ENCODE peak calls at places on chromosomes 5 and 9, in four cellular contexts. One of them, this sample, is unnamed.
A peak's percentile ranks its signal among the peaks of the same experiment; 100 is the strongest.

GRCh38 chr5:139306628-139307379 is 13.3 kb downstream of the MATR3 start:
- DNase-seq in BJ: no peak
- DNase-seq in AG04450: no peak
- DNase-seq in tibial nerve: no peak
- DNase-seq in this sample: no peak

GRCh38 chr5:133337795-133338445 is 274.4 kb downstream of the FSTL4 start:
- DNase-seq in BJ: no peak
- DNase-seq in AG04450: no peak
- DNase-seq in tibial nerve: no peak
- DNase-seq in this sample: no peak

GRCh38 chr9:83933804-83934203 is 12.6 kb upstream of the KIF27 start:
- DNase-seq in BJ: no peak
- DNase-seq in AG04450: no peak
- DNase-seq in tibial nerve: no peak
- DNase-seq in this sample: no peak

GRCh38 chr9:98370300-98370975 is 115.0 kb upstream of the TBC1D2 start:
- DNase-seq in BJ: no peak
- DNase-seq in AG04450: no peak
- DNase-seq in tibial nerve: no peak
- DNase-seq in this sample: no peak

GRCh38 chr5:170378740-170379139 is 10.4 kb downstream of the KCNMB1 start:
- DNase-seq in BJ: no peak
- DNase-seq in AG04450: no peak
- DNase-seq in tibial nerve: no peak
- DNase-seq in this sample: no peak

GRCh38 chr9:114163517-114163924 is 8.2 kb downstream of the COL27A1 start:
- DNase-seq in BJ: no peak
- DNase-seq in AG04450: no peak
- DNase-seq in tibial nerve: no peak
- DNase-seq in this sample: no peak

GRCh38 chr5:157066080-157066479 is 7.2 kb upstream of the HAVCR1 start:
- DNase-seq in BJ: no peak
- DNase-seq in AG04450: no peak
- DNase-seq in tibial nerve: no peak
- DNase-seq in this sample: no peak

GRCh38 chr9:79255681-79256080 is 316.1 kb upstream of the TLE4 start:
- DNase-seq in BJ: no peak
- DNase-seq in AG04450: no peak
- DNase-seq in tibial nerve: no peak
- DNase-seq in this sample: no peak

GRCh38 chr5:33994845-33995244 is 10.4 kb upstream of the SLC45A2 start:
- DNase-seq in BJ: no peak
- DNase-seq in AG04450: no peak
- DNase-seq in tibial nerve: no peak
- DNase-seq in this sample: no peak

GRCh38 chr5:83595217-83595616 is 123.7 kb downstream of the VCAN start:
- DNase-seq in BJ: no peak
- DNase-seq in AG04450: no peak
- DNase-seq in tibial nerve: no peak
- DNase-seq in this sample: no peak

GRCh38 chr9:34254966-34255825 is 73.9 kb downstream of the KIF24 start:
- DNase-seq in BJ: no peak
- DNase-seq in AG04450: no peak
- DNase-seq in tibial nerve: no peak
- DNase-seq in this sample: no peak
- TF ChIP-seq CTCF in BJ: peak; percentile 19
- TF ChIP-seq CTCF in AG04450: peak; percentile 15
- TF ChIP-seq CTCF in tibial nerve: no peak
- TF ChIP-seq CTCF in this sample: no peak

DNA sequence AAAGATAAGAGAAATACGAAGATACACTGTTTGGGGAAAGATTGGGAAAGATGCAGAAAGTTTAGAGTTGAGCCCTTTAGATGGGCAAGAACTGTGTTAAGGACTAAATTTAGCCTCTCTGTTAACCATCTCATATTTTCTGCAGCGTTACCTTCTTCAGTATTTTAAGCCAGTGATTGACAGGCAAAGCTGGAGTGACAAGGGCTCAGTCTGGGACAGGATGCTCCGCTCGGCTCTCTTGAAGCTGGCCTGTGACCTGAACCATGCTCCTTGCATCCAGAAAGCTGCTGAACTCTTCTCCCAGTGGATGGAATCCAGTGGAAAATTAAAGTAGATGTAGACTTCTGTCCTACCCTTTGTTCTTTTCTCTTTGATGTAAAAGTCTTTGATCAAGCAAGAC is 26.4 kb upstream of the LNPEP start:
- DNase-seq in BJ: no peak
- DNase-seq in AG04450: no peak
- DNase-seq in tibial nerve: no peak
- DNase-seq in this sample: no peak
- H3K4me3 ChIP-seq in BJ: no peak overlapping the region
- H3K4me3 ChIP-seq in AG04450: no peak overlapping the region
- H3K4me3 ChIP-seq in tibial nerve: no peak overlapping the region
- H3K4me3 ChIP-seq in this sample: no peak overlapping the region

DNA sequence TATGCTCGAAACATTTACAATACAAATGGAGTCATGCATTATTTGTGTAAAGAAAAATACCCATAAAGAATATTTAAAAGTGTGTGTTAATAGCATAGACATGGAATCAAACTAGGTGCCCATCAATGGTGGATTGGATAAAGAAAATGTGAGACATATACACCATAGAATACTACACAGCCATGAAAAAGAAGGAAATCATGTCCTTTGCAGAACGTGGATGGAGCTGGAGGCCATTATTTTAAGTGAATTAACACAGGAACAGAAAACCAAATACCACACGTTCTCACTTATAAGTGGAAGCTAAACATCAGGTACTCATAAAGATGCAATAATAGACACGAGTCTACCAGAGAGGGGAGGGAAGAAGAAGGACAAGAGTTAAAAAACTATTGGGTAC is 22.8 kb downstream of the SMIM23 start:
- DNase-seq in BJ: no peak
- DNase-seq in AG04450: no peak
- DNase-seq in tibial nerve: no peak
- DNase-seq in this sample: no peak
- H3K27me3 ChIP-seq in BJ: peaks cover 9% of the 10 kb centered on the region
- H3K27me3 ChIP-seq in AG04450: peaks cover 34% of the 10 kb centered on the region
- H3K27me3 ChIP-seq in tibial nerve: no peaks in the 10 kb centered on the region
- H3K27me3 ChIP-seq in this sample: peaks cover 20% of the 10 kb centered on the region

GRCh38 chr5:8842906-8843590 is 702.8 kb downstream of the SEMA5A start:
- DNase-seq in BJ: peak; percentile 34
- DNase-seq in AG04450: no peak
- DNase-seq in tibial nerve: peak; percentile 35
- DNase-seq in this sample: no peak
- TF ChIP-seq CTCF in BJ: peak; percentile 78
- TF ChIP-seq CTCF in AG04450: peak; percentile 66
- TF ChIP-seq CTCF in tibial nerve: peak; percentile 55
- TF ChIP-seq CTCF in this sample: peak; percentile 63

GRCh38 chr5:5585751-5586341 is 163.4 kb downstream of the ICE1 start:
- DNase-seq in BJ: no peak
- DNase-seq in AG04450: no peak
- DNase-seq in tibial nerve: no peak
- DNase-seq in this sample: no peak

GRCh38 chr5:5584751-5585150 is 162.3 kb downstream of the ICE1 start:
- DNase-seq in BJ: no peak
- DNase-seq in AG04450: no peak
- DNase-seq in tibial nerve: no peak
- DNase-seq in this sample: no peak

GRCh38 chr5:5583023-5583765 is 160.7 kb downstream of the ICE1 start:
- DNase-seq in BJ: no peak
- DNase-seq in AG04450: no peak
- DNase-seq in tibial nerve: no peak
- DNase-seq in this sample: no peak

GRCh38 chr5:5583832-5584231 is 161.4 kb downstream of the ICE1 start:
- DNase-seq in BJ: no peak
- DNase-seq in AG04450: no peak
- DNase-seq in tibial nerve: no peak
- DNase-seq in this sample: no peak

GRCh38 chr5:5584236-5584749 is 161.8 kb downstream of the ICE1 start:
- DNase-seq in BJ: no peak
- DNase-seq in AG04450: no peak
- DNase-seq in tibial nerve: no peak
- DNase-seq in this sample: no peak
- H3K4me3 ChIP-seq in BJ: no peak overlapping the region
- H3K4me3 ChIP-seq in AG04450: no peak overlapping the region
- H3K4me3 ChIP-seq in tibial nerve: no peak overlapping the region
- H3K4me3 ChIP-seq in this sample: no peak overlapping the region

GRCh38 chr9:129731477-129732085 is 21.3 kb downstream of the PTGES start:
- DNase-seq in BJ: no peak
- DNase-seq in AG04450: no peak
- DNase-seq in tibial nerve: no peak
- DNase-seq in this sample: no peak
- H3K27me3 ChIP-seq in BJ: no peaks in the 10 kb centered on the region
- H3K27me3 ChIP-seq in AG04450: no peaks in the 10 kb centered on the region
- H3K27me3 ChIP-seq in tibial nerve: no peaks in the 10 kb centered on the region
- H3K27me3 ChIP-seq in this sample: peaks cover 15% of the 10 kb centered on the region

This sample was measured in kidney epithelial cell.